ENCODE peak calls at places on chromosomes 12 and 14, in ten cellular contexts. One of them, this sample, is unnamed.

GRCh38 chr12:1505576-1505975 is 88.8 kb downstream of the FBXL14 start:
- DNase-seq in neural crest cell: no peak
- DNase-seq in NCI-H2029 treated with DMSO at 0.1 percent for 48 hours: no peak
- DNase-seq in lower leg skin: peak; percentile 72
- DNase-seq in ovary: no peak
- DNase-seq in GM12865: no peak
- DNase-seq in fibroblast of the conjunctiva: no peak
- DNase-seq in AG08395: no peak
- DNase-seq in M059J: no peak
- DNase-seq in left ventricle myocardium inferior: no peak
- DNase-seq in this sample: no peak

GRCh38 chr12:4829161-4829792 is 80.4 kb upstream of the KCNA1 start:
- DNase-seq in neural crest cell: no peak
- DNase-seq in ovary: no peak
- DNase-seq in fibroblast of the conjunctiva: no peak
- DNase-seq in lower leg skin: no peak
- DNase-seq in M059J: no peak
- DNase-seq in left ventricle myocardium inferior: no peak
- DNase-seq in AG08395: no peak
- DNase-seq in NCI-H2029 treated with DMSO at 0.1 percent for 48 hours: no peak
- DNase-seq in GM12865: peak; percentile 83
- DNase-seq in this sample: no peak

GRCh38 chr14:39265741-39266588 is 32.2 kb downstream of the MIA2 start:
- DNase-seq in fibroblast of the conjunctiva: no peak
- DNase-seq in left ventricle myocardium inferior: peak; percentile 58
- DNase-seq in lower leg skin: no peak
- DNase-seq in NCI-H2029 treated with DMSO at 0.1 percent for 48 hours: no peak
- DNase-seq in AG08395: no peak
- DNase-seq in GM12865: no peak
- DNase-seq in neural crest cell: no peak
- DNase-seq in M059J: peak; percentile 29
- DNase-seq in ovary: no peak
- DNase-seq in this sample: no peak

GRCh38 chr12:16246264-16246663 is 31.2 kb downstream of the SLC15A5 start:
- DNase-seq in M059J: no peak
- DNase-seq in AG08395: no peak
- DNase-seq in NCI-H2029 treated with DMSO at 0.1 percent for 48 hours: no peak
- DNase-seq in left ventricle myocardium inferior: no peak
- DNase-seq in neural crest cell: no peak
- DNase-seq in GM12865: no peak
- DNase-seq in ovary: no peak
- DNase-seq in lower leg skin: no peak
- DNase-seq in fibroblast of the conjunctiva: no peak
- DNase-seq in this sample: no peak

GRCh38 chr14:105064721-105065143 is 498 bp downstream of the GPR132 start:
- DNase-seq in left ventricle myocardium inferior: no peak
- DNase-seq in AG08395: peak; percentile 44
- DNase-seq in ovary: no peak
- DNase-seq in NCI-H2029 treated with DMSO at 0.1 percent for 48 hours: no peak
- DNase-seq in GM12865: peak; percentile 85
- DNase-seq in fibroblast of the conjunctiva: no peak
- DNase-seq in neural crest cell: no peak
- DNase-seq in lower leg skin: no peak
- DNase-seq in M059J: peak; percentile 27
- DNase-seq in this sample: no peak

GRCh38 chr12:115426732-115427131 is 742.8 kb upstream of the TBX3 start:
- DNase-seq in AG08395: no peak
- DNase-seq in ovary: no peak
- DNase-seq in M059J: no peak
- DNase-seq in left ventricle myocardium inferior: no peak
- DNase-seq in lower leg skin: no peak
- DNase-seq in neural crest cell: no peak
- DNase-seq in GM12865: no peak
- DNase-seq in fibroblast of the conjunctiva: no peak
- DNase-seq in NCI-H2029 treated with DMSO at 0.1 percent for 48 hours: no peak
- DNase-seq in this sample: no peak

GRCh38 chr12:124792961-124793441 is 70.7 kb downstream of the SCARB1 start:
- DNase-seq in lower leg skin: no peak
- DNase-seq in GM12865: no peak
- DNase-seq in left ventricle myocardium inferior: no peak
- DNase-seq in fibroblast of the conjunctiva: no peak
- DNase-seq in ovary: no peak
- DNase-seq in NCI-H2029 treated with DMSO at 0.1 percent for 48 hours: no peak
- DNase-seq in AG08395: no peak
- DNase-seq in M059J: no peak
- DNase-seq in neural crest cell: no peak
- DNase-seq in this sample: no peak

GRCh38 chr12:58920102-58920955 is at the start of gene LRIG3:
- DNase-seq in ovary: peak; percentile 92
- DNase-seq in neural crest cell: peak; percentile 76
- DNase-seq in GM12865: peak; percentile 91
- DNase-seq in NCI-H2029 treated with DMSO at 0.1 percent for 48 hours: peak; percentile 73
- DNase-seq in M059J: peak; percentile 85
- DNase-seq in AG08395: peak; percentile 90
- DNase-seq in left ventricle myocardium inferior: peak; percentile 90
- DNase-seq in lower leg skin: peak; percentile 97
- DNase-seq in fibroblast of the conjunctiva: peak; percentile 88
- DNase-seq in this sample: peak; percentile 94

GRCh38 chr12:1590083-1590979 is 4.0 kb downstream of the FBXL14 start:
- DNase-seq in AG08395: no peak
- DNase-seq in M059J: peak; percentile 70
- DNase-seq in NCI-H2029 treated with DMSO at 0.1 percent for 48 hours: no peak
- DNase-seq in fibroblast of the conjunctiva: no peak
- DNase-seq in lower leg skin: no peak
- DNase-seq in left ventricle myocardium inferior: no peak
- DNase-seq in ovary: peak; percentile 27
- DNase-seq in neural crest cell: peak; percentile 57
- DNase-seq in GM12865: no peak
- DNase-seq in this sample: no peak

GRCh38 chr12:61220337-61220736 is 1039.9 kb upstream of the USP15 start:
- DNase-seq in lower leg skin: no peak
- DNase-seq in neural crest cell: no peak
- DNase-seq in fibroblast of the conjunctiva: no peak
- DNase-seq in left ventricle myocardium inferior: no peak
- DNase-seq in AG08395: no peak
- DNase-seq in NCI-H2029 treated with DMSO at 0.1 percent for 48 hours: no peak
- DNase-seq in M059J: peak; percentile 0
- DNase-seq in GM12865: no peak
- DNase-seq in ovary: no peak
- DNase-seq in this sample: no peak

GRCh38 chr14:52111583-52111982 is 42.7 kb upstream of the NID2 start:
- DNase-seq in left ventricle myocardium inferior: no peak
- DNase-seq in NCI-H2029 treated with DMSO at 0.1 percent for 48 hours: no peak
- DNase-seq in GM12865: no peak
- DNase-seq in AG08395: no peak
- DNase-seq in fibroblast of the conjunctiva: no peak
- DNase-seq in ovary: no peak
- DNase-seq in lower leg skin: no peak
- DNase-seq in neural crest cell: no peak
- DNase-seq in M059J: peak; percentile 75
- DNase-seq in this sample: no peak

GRCh38 chr12:69555461-69555860 is 29.8 kb upstream of the CCT2 start:
- DNase-seq in NCI-H2029 treated with DMSO at 0.1 percent for 48 hours: no peak
- DNase-seq in M059J: peak; percentile 88
- DNase-seq in fibroblast of the conjunctiva: peak; percentile 74
- DNase-seq in neural crest cell: no peak
- DNase-seq in GM12865: no peak
- DNase-seq in lower leg skin: no peak
- DNase-seq in ovary: no peak
- DNase-seq in left ventricle myocardium inferior: no peak
- DNase-seq in AG08395: peak; percentile 93
- DNase-seq in this sample: no peak

GRCh38 chr14:21211509-21211908 is 55.6 kb upstream of the OR5AU1 start:
- DNase-seq in NCI-H2029 treated with DMSO at 0.1 percent for 48 hours: no peak
- DNase-seq in lower leg skin: no peak
- DNase-seq in AG08395: no peak
- DNase-seq in fibroblast of the conjunctiva: no peak
- DNase-seq in ovary: no peak
- DNase-seq in M059J: no peak
- DNase-seq in GM12865: no peak
- DNase-seq in left ventricle myocardium inferior: no peak
- DNase-seq in neural crest cell: no peak
- DNase-seq in this sample: no peak

GRCh38 chr14:51917186-51917585 is 56.8 kb downstream of the GNG2 start:
- DNase-seq in M059J: no peak
- DNase-seq in left ventricle myocardium inferior: peak; percentile 25
- DNase-seq in ovary: no peak
- DNase-seq in GM12865: no peak
- DNase-seq in AG08395: no peak
- DNase-seq in fibroblast of the conjunctiva: peak; percentile 6
- DNase-seq in lower leg skin: no peak
- DNase-seq in NCI-H2029 treated with DMSO at 0.1 percent for 48 hours: no peak
- DNase-seq in neural crest cell: no peak
- DNase-seq in this sample: no peak

GRCh38 chr12:117564885-117565284 is 203.5 kb upstream of the NOS1 start:
- DNase-seq in lower leg skin: no peak
- DNase-seq in GM12865: no peak
- DNase-seq in NCI-H2029 treated with DMSO at 0.1 percent for 48 hours: no peak
- DNase-seq in fibroblast of the conjunctiva: no peak
- DNase-seq in M059J: peak; percentile 15
- DNase-seq in left ventricle myocardium inferior: no peak
- DNase-seq in neural crest cell: peak; percentile 4
- DNase-seq in AG08395: no peak
- DNase-seq in ovary: no peak
- DNase-seq in this sample: no peak

GRCh38 chr12:84508943-84509342 is 403.7 kb downstream of the SLC6A15 start:
- DNase-seq in fibroblast of the conjunctiva: peak; percentile 42
- DNase-seq in AG08395: peak; percentile 34
- DNase-seq in left ventricle myocardium inferior: peak; percentile 32
- DNase-seq in neural crest cell: no peak
- DNase-seq in lower leg skin: no peak
- DNase-seq in ovary: no peak
- DNase-seq in GM12865: no peak
- DNase-seq in M059J: no peak
- DNase-seq in NCI-H2029 treated with DMSO at 0.1 percent for 48 hours: no peak
- DNase-seq in this sample: no peak

GRCh38 chr12:111368684-111369495 is at the start of gene PHETA1:
- DNase-seq in neural crest cell: peak; percentile 93
- DNase-seq in M059J: peak; percentile 84
- DNase-seq in GM12865: peak; percentile 87
- DNase-seq in lower leg skin: peak; percentile 99
- DNase-seq in ovary: peak; percentile 93
- DNase-seq in NCI-H2029 treated with DMSO at 0.1 percent for 48 hours: peak; percentile 75
- DNase-seq in left ventricle myocardium inferior: peak; percentile 97
- DNase-seq in fibroblast of the conjunctiva: peak; percentile 71
- DNase-seq in AG08395: peak; percentile 98
- DNase-seq in this sample: peak; percentile 95

GRCh38 chr14:77641534-77642341 is 25.3 kb upstream of the SPTLC2 start:
- DNase-seq in GM12865: peak; percentile 81
- DNase-seq in M059J: peak; percentile 42
- DNase-seq in NCI-H2029 treated with DMSO at 0.1 percent for 48 hours: peak; percentile 8
- DNase-seq in ovary: peak; percentile 73
- DNase-seq in AG08395: peak; percentile 81
- DNase-seq in fibroblast of the conjunctiva: peak; percentile 54
- DNase-seq in left ventricle myocardium inferior: peak; percentile 83
- DNase-seq in neural crest cell: no peak
- DNase-seq in lower leg skin: peak; percentile 93
- DNase-seq in this sample: peak; percentile 71

GRCh38 chr12:99670635-99671034 is 23.1 kb downstream of the GARIN6 start:
- DNase-seq in fibroblast of the conjunctiva: no peak
- DNase-seq in lower leg skin: no peak
- DNase-seq in left ventricle myocardium inferior: no peak
- DNase-seq in GM12865: no peak
- DNase-seq in ovary: no peak
- DNase-seq in M059J: peak; percentile 29
- DNase-seq in AG08395: no peak
- DNase-seq in NCI-H2029 treated with DMSO at 0.1 percent for 48 hours: no peak
- DNase-seq in neural crest cell: no peak
- DNase-seq in this sample: no peak

GRCh38 chr12:94609917-94610443 is 40.4 kb downstream of the TMCC3 start:
- DNase-seq in neural crest cell: no peak
- DNase-seq in ovary: no peak
- DNase-seq in M059J: no peak
- DNase-seq in fibroblast of the conjunctiva: no peak
- DNase-seq in AG08395: no peak
- DNase-seq in left ventricle myocardium inferior: no peak
- DNase-seq in GM12865: no peak
- DNase-seq in lower leg skin: no peak
- DNase-seq in NCI-H2029 treated with DMSO at 0.1 percent for 48 hours: peak; percentile 83
- DNase-seq in this sample: no peak

GRCh38 chr12:130477701-130478100 is 140.0 kb downstream of the PIWIL1 start:
- DNase-seq in NCI-H2029 treated with DMSO at 0.1 percent for 48 hours: no peak
- DNase-seq in fibroblast of the conjunctiva: no peak
- DNase-seq in ovary: no peak
- DNase-seq in GM12865: no peak
- DNase-seq in M059J: no peak
- DNase-seq in AG08395: no peak
- DNase-seq in left ventricle myocardium inferior: no peak
- DNase-seq in neural crest cell: no peak
- DNase-seq in lower leg skin: no peak
- DNase-seq in this sample: no peak

This sample was measured in left lobe of liver.